ENCODE peak calls at places on chromosomes 13 and 19, in six cellular contexts. H is right atrium auricular region, V is upper lobe of right lung, C is tibial nerve, M is WTC11, R is stomach. T is an unnamed sample.

GRCh38 chr19:54189020-54189667 is at the start of gene MBOAT7:
- DNase-seq in R (no peak), C (no peak), V (no peak), M (no peak), H (no peak), T (no peak)

GRCh38 chr19:41064974-41065569 is 23.2 kb upstream of the CYP2A13 start:
- DNase-seq in M (no peak), R (no peak), C (no peak), H (no peak), V (no peak), T (peak)

GRCh38 chr13:30819136-30819875 is 84.0 kb downstream of the ALOX5AP start:
- DNase-seq in C (no peak), R (no peak), H (no peak), V (no peak), M (no peak), T (no peak)

GRCh38 chr13:44116562-44117315 is 237.0 kb downstream of the LACC1 start:
- DNase-seq in V (no peak), H (no peak), C (no peak), M (no peak), R (no peak), T (no peak)

GRCh38 chr13:60016229-60016628 is 147.5 kb downstream of the DIAPH3 start:
- DNase-seq in H (no peak), R (no peak), C (no peak), M (no peak), V (no peak), T (no peak)

GRCh38 chr13:44368062-44368591 is 5.5 kb upstream of the SERP2 start:
- DNase-seq in M (no peak), H (no peak), V (no peak), C (no peak), R (no peak), T (no peak)

GRCh38 chr13:39616087-39616694 is 13.2 kb upstream of the LHFPL6 start:
- DNase-seq in H (peak), V (no peak), C (no peak), R (no peak), M (peak), T (peak)

GRCh38 chr13:24459234-24459633 is 53.3 kb downstream of the PARP4 start:
- DNase-seq in V (no peak), M (no peak), H (no peak), C (no peak), R (no peak), T (no peak)

GRCh38 chr19:10005632-10006334 is 4.5 kb downstream of the COL5A3 start:
- DNase-seq in C (no peak), V (no peak), R (no peak), M (no peak), H (no peak), T (no peak)

GRCh38 chr19:15532779-15533521 is 24.6 kb downstream of the CYP4F22 start:
- DNase-seq in R (no peak), H (no peak), V (no peak), M (no peak), C (no peak), T (no peak)

GRCh38 chr19:49468199-49468598 is 5.8 kb upstream of the FLT3LG start:
- DNase-seq in R (no peak), V (no peak), M (no peak), C (no peak), H (no peak), T (no peak)

GRCh38 chr13:113793718-113794085 is 34.7 kb downstream of the TMEM255B start:
- DNase-seq in H (no peak), C (no peak), R (no peak), V (peak), M (no peak), T (no peak)

GRCh38 chr13:65378943-65379519 is 1851.1 kb downstream of the PCDH9 start:
- DNase-seq in H (no peak), C (no peak), R (no peak), V (no peak), M (no peak), T (no peak)

GRCh38 chr13:44818428-44818827 is 170.8 kb downstream of the NUFIP1 start:
- DNase-seq in R (no peak), H (no peak), C (no peak), V (no peak), M (no peak), T (no peak)

GRCh38 chr13:100534147-100534818 is 54.3 kb downstream of the GGACT start:
- DNase-seq in C (no peak), V (no peak), M (no peak), H (no peak), R (no peak), T (no peak)

GRCh38 chr19:51166846-51167490 is 24.9 kb downstream of the SIGLEC7 start:
- DNase-seq in M (no peak), C (no peak), H (no peak), R (no peak), V (no peak), T (no peak)

GRCh38 chr19:4124638-4125037 is 716 bp upstream of the MAP2K2 start:
- DNase-seq in V (no peak), C (no peak), R (no peak), M (no peak), H (no peak), T (no peak)

GRCh38 chr13:112885782-112886268 is 83.2 kb upstream of the MCF2L start:
- DNase-seq in V (peak), R (peak), H (peak), C (peak), M (peak), T (peak)

GRCh38 chr13:22311734-22312404 is 641.0 kb downstream of the FGF9 start:
- DNase-seq in C (no peak), V (no peak), H (peak), M (no peak), R (no peak), T (no peak)

GRCh38 chr13:93249259-93249917 is 22.8 kb downstream of the GPC6 start:
- DNase-seq in H (no peak), C (no peak), R (no peak), M (no peak), V (no peak), T (no peak)

GRCh38 chr13:112968380-112968909 is 569 bp upstream of the MCF2L start:
- DNase-seq in M (no peak), C (no peak), H (no peak), V (peak), R (peak), T (no peak)

GRCh38 chr19:32442650-32443049 is 37.1 kb downstream of the DPY19L3 start:
- DNase-seq in V (no peak), H (no peak), R (no peak), C (no peak), M (no peak), T (no peak)

GRCh38 chr13:98542568-98543379 is 34.1 kb downstream of the STK24 start:
- DNase-seq in C (no peak), H (no peak), R (no peak), V (peak), M (no peak), T (no peak)

GRCh38 chr13:98543380-98544104 is 33.4 kb downstream of the STK24 start:
- DNase-seq in H (no peak), R (no peak), C (no peak), V (peak), M (no peak), T (no peak)

GRCh38 chr13:98541211-98541610 is 35.7 kb downstream of the STK24 start:
- DNase-seq in R (no peak), C (no peak), H (no peak), V (no peak), M (no peak), T (no peak)

GRCh38 chr13:98540476-98540875 is 36.4 kb downstream of the STK24 start:
- DNase-seq in M (no peak), H (no peak), R (no peak), C (no peak), V (no peak), T (no peak)

DNA sequence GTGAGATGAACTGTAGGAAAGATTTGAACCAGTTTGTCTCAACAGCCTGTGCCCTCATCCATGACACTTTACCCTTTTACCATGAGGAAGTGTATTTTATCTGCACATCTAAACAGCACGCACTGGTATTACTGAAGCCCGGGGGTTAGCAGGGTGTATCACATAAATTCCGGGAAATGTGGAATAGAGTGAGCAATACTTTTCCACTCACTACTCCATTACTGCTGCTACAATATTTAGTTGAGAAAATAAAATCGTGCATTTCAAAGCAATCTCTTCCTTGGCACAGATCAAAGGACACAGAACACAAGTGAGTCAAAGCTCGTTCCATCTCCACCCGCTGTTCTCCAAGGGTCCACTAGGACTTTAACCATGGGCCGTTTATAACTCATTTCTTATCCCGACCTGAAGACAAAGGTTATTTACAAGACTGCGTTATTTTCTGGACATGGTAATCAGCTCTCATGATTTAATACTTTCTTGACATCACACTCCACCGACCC is 35.2 kb downstream of the STK24 start:
- DNase-seq in H (no peak), R (no peak), C (no peak), M (no peak), V (no peak), T (no peak)
- TF ChIP-seq CTCF in H (no peak), R (no peak), C (no peak), M (no peak), V (no peak), T (peak)

GRCh38 chr19:13847900-13848677 is 28.8 kb upstream of the NANOS3 start:
- DNase-seq in M (no peak), V (no peak), R (no peak), C (no peak), H (no peak), T (no peak)
- TF ChIP-seq CTCF in M (no peak), V (no peak), R (no peak), C (no peak), H (no peak), T (no peak)

GRCh38 chr19:794989-795658 is 2.1 kb upstream of the PTBP1 start:
- DNase-seq in H (no peak), V (no peak), M (no peak), C (no peak), R (no peak), T (peak)

GRCh38 chr19:798415-799075 is 1.3 kb downstream of the PTBP1 start:
- DNase-seq in H (no peak), C (no peak), V (no peak), R (no peak), M (no peak), T (no peak)

GRCh38 chr19:795691-796581 is 1.3 kb upstream of the PTBP1 start:
- DNase-seq in M (no peak), R (no peak), V (no peak), H (no peak), C (no peak), T (no peak)

GRCh38 chr19:797528-798414 is 519 bp downstream of the PTBP1 start:
- DNase-seq in H (peak), R (peak), V (peak), C (peak), M (peak), T (peak)

GRCh38 chr19:796692-797527 is at the start of gene PTBP1:
- DNase-seq in V (peak), C (peak), H (peak), R (peak), M (peak), T (peak)
- TF ChIP-seq CTCF in V (peak), C (no peak), H (no peak), R (no peak), M (no peak), T (peak)

GRCh38 chr13:109761695-109762094 is 24.7 kb downstream of the IRS2 start:
- DNase-seq in V (no peak), C (no peak), H (no peak), M (no peak), R (no peak), T (no peak)

GRCh38 chr13:109762791-109763190 is 23.6 kb downstream of the IRS2 start:
- DNase-seq in C (no peak), V (no peak), R (no peak), M (no peak), H (no peak), T (no peak)

GRCh38 chr13:109767023-109767422 is 19.4 kb downstream of the IRS2 start:
- DNase-seq in M (no peak), R (no peak), C (no peak), V (no peak), H (no peak), T (no peak)

GRCh38 chr13:109764045-109764444 is 22.3 kb downstream of the IRS2 start:
- DNase-seq in C (no peak), H (no peak), M (no peak), V (no peak), R (no peak), T (no peak)

DNA sequence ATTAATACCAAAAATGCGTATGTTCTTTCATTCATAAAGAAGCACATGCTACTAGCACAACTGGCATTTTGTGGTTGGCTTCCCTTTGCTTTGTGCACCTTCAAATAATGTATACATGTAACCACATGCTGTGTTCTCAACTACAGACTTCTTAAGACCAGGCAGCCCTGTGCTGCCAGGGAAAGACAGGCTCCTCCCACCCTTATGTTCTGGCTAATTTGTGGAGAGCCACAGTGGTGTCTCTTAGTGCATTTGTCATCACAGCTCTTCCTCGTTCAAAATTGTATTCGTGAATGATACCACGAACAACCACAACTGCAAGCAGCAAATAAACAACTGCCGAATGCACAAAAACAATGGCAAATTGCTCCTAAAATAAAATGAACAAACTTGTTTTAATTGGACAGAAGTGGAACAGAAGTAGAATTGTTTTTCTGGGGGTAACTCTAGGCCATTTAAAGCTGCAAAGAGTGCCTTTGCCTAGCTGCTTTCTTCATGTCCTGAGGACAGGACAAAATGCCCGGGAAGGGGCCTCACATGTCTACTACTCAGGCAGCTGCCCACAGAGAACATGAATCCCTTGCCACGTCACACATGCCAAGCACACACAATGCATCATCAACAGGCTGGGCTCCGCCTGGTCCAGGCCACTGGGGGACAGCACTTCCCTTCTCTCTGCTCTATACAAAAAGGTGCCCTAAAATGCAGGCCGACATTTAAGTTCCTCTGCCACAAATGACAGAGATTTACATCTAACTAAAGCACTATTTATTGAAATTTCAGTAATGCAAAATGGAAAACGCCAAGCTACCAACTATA is 21.7 kb downstream of the IRS2 start:
- DNase-seq in V (no peak), H (no peak), R (no peak), M (no peak), C (no peak), T (no peak)
- TF ChIP-seq CTCF in V (no peak), H (peak), R (no peak), M (no peak), C (peak), T (no peak)

GRCh38 chr13:50509771-50510441 is 333.6 kb downstream of the DLEU7 start:
- DNase-seq in M (no peak), V (no peak), H (no peak), C (no peak), R (no peak), T (no peak)

GRCh38 chr13:50513528-50513863 is 330.0 kb downstream of the DLEU7 start:
- DNase-seq in H (no peak), C (no peak), R (no peak), M (no peak), V (no peak), T (no peak)

GRCh38 chr13:50514249-50514648 is 329.2 kb downstream of the DLEU7 start:
- DNase-seq in H (no peak), M (no peak), V (no peak), C (no peak), R (no peak), T (no peak)

GRCh38 chr13:50511877-50512332 is 331.6 kb downstream of the DLEU7 start:
- DNase-seq in M (no peak), H (no peak), V (no peak), R (no peak), C (no peak), T (no peak)

GRCh38 chr13:50512602-50513527 is 330.6 kb downstream of the DLEU7 start:
- DNase-seq in V (peak), R (peak), H (peak), M (no peak), C (peak), T (no peak)
- TF ChIP-seq CTCF in V (no peak), R (no peak), H (peak), M (no peak), C (peak), T (no peak)

DNA sequence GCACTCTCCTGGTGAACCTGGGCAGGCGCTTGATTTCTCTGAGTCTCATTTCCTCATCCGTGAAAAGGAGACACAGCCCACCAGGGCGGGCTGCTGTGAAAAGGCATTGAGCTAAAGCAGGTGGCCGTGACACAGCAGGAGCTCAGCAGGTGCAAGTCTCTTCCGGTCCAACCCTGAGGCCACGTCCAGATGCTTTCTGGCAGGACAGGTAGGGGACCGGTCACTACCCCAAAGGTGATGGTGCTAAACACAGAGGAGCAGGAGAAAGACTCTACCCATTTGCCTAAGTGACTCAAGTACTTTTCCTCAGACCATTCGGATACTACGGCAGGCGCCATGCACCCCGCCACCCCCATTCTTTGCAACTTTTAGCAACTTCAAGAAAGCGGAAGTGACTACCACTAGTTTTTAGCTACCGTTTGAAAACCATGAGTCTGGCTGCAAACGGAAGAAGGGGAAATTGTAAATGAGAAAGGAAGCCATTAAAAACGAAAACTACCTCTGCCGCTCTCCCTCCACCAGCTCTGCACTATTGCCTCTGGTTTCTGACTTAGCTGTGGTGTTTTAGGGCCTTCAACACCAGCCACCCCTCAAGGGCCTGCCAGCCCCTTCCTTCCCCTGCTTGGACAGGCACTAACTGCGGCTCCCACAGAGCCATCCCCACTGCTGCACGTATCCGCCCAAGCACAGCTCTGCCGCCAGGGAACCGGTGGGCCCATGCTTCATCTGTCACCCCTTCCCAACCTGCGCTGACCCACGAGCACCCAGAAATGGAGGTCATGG is 4.8 kb downstream of the PPP6R1 start:
- DNase-seq in C (no peak), R (peak), H (no peak), M (no peak), V (peak), T (no peak)
- TF ChIP-seq CTCF in C (no peak), R (no peak), H (no peak), M (no peak), V (no peak), T (no peak)